ENCODE peak calls at places on chromosome 20, in ten cellular contexts. J is HFFc6; D is fibroblast of mammary gland; V is mesothelial cell of epicardium; O is nephron progenitor cell; B is effector memory CD8-positive, alpha-beta T cell; E is SW480; C is body of pancreas; M is cerebellum; F is astrocyte of the spinal cord. X is an unnamed sample.
A peak's percentile ranks its signal among the peaks of the same experiment; 100 is the strongest.

GRCh38 chr20:1975251-1975650 is 18.6 kb downstream of the PDYN start:
- DNase-seq in O (no peak), B (no peak), E (no peak), C (no peak), D (no peak), M (no peak), F (no peak), J (no peak), V (no peak), X (no peak)

GRCh38 chr20:21435576-21435975 is 38.2 kb upstream of the NKX2-4 start:
- DNase-seq in M (no peak), D (no peak), F (no peak), V (no peak), J (no peak), B (no peak), E (peak; percentile 33), C (no peak), O (no peak), X (peak; percentile 55)

GRCh38 chr20:47620808-47621805 is 119.4 kb downstream of the NCOA3 start:
- DNase-seq in B (peak; percentile 8), J (peak; percentile 71), D (peak; percentile 77), F (peak; percentile 80), V (no peak), M (peak; percentile 31), C (no peak), E (peak; percentile 79), O (no peak), X (peak; percentile 70)

GRCh38 chr20:23049201-23049932 is at the start of gene THBD:
- DNase-seq in M (no peak), D (peak; percentile 66), J (no peak), E (no peak), O (peak; percentile 48), B (no peak), C (peak; percentile 22), V (no peak), F (peak; percentile 64), X (peak; percentile 46)

GRCh38 chr20:24483435-24484080 is 14.1 kb downstream of the SYNDIG1 start:
- DNase-seq in D (no peak), F (no peak), V (no peak), J (no peak), B (no peak), E (no peak), M (no peak), O (no peak), C (no peak), X (no peak)

GRCh38 chr20:62508641-62509051 is 32.9 kb upstream of the GATA5 start:
- DNase-seq in C (no peak), E (peak; percentile 80), M (peak; percentile 66), D (no peak), B (no peak), O (no peak), F (no peak), V (no peak), J (no peak), X (no peak)

GRCh38 chr20:22579711-22580697 is 4.4 kb downstream of the FOXA2 start:
- DNase-seq in E (no peak), F (no peak), B (no peak), V (no peak), O (peak; percentile 23), M (no peak), D (no peak), C (peak; percentile 66), J (no peak), X (no peak)

GRCh38 chr20:33697129-33697528 is 10.9 kb upstream of the E2F1 start:
- DNase-seq in E (no peak), O (no peak), B (no peak), F (no peak), V (no peak), D (peak; percentile 82), C (no peak), M (no peak), J (peak; percentile 62), X (peak; percentile 81)

GRCh38 chr20:4601630-4602296 is 119.9 kb upstream of the PRND start:
- DNase-seq in O (no peak), C (peak; percentile 20), J (no peak), V (no peak), D (no peak), M (peak; percentile 48), F (peak; percentile 45), E (peak; percentile 59), B (no peak), X (peak; percentile 36)

GRCh38 chr20:8535403-8536003 is 403.4 kb downstream of the PLCB1 start:
- DNase-seq in O (peak; percentile 23), E (peak; percentile 20), M (no peak), B (no peak), J (no peak), V (no peak), D (peak; percentile 20), F (no peak), C (no peak), X (peak; percentile 29)

GRCh38 chr20:45372646-45373352 is 5.3 kb downstream of the TP53TG5 start:
- DNase-seq in J (no peak), O (no peak), D (no peak), M (peak; percentile 81), V (no peak), F (no peak), E (no peak), C (no peak), B (no peak), X (no peak)

GRCh38 chr20:21395666-21396044 is 1.7 kb downstream of the NKX2-4 start:
- DNase-seq in C (no peak), E (no peak), M (no peak), V (no peak), D (no peak), B (peak; percentile 37), F (no peak), J (no peak), O (peak; percentile 45), X (no peak)

GRCh38 chr20:38458314-38458713 is 14.3 kb upstream of the RALGAPB start:
- DNase-seq in M (no peak), O (no peak), D (no peak), E (no peak), C (no peak), B (no peak), V (no peak), F (no peak), J (no peak), X (no peak)

GRCh38 chr20:50604451-50604850 is 86.9 kb downstream of the RIPOR3 start:
- DNase-seq in V (no peak), D (no peak), B (no peak), F (no peak), J (no peak), M (no peak), O (no peak), E (no peak), C (no peak), X (no peak)

GRCh38 chr20:57074386-57074785 is 192.1 kb downstream of the BMP7 start:
- DNase-seq in J (no peak), O (no peak), B (no peak), C (no peak), E (no peak), M (no peak), V (no peak), D (no peak), F (no peak), X (no peak)

GRCh38 chr20:45445805-45446562 is 23.6 kb upstream of the WFDC2 start:
- DNase-seq in E (peak; percentile 61), M (no peak), J (peak; percentile 21), F (no peak), B (no peak), D (peak; percentile 15), V (no peak), C (no peak), O (peak; percentile 76), X (peak; percentile 28)

X was measured in EH.